ENCODE peak calls at places on chromosome 1, in five cellular contexts. One of them, this sample, is unnamed. For H3K4me1 and H3K9me3, the result is how much of the 10 kb centered on the place peaks cover.

GRCh38 chr1:46396429-46397398 is 2.6 kb downstream of the FAAH start:
- DNase-seq in heart right ventricle: no peak
- DNase-seq in CD8-positive, alpha-beta memory T cell: no peak
- DNase-seq in small intestine: no peak
- DNase-seq in K562: peak
- DNase-seq in this sample: no peak

GRCh38 chr1:178341218-178341956 is 155.4 kb downstream of the CLEC20A start:
- DNase-seq in heart right ventricle: peak
- DNase-seq in CD8-positive, alpha-beta memory T cell: no peak
- DNase-seq in K562: no peak
- DNase-seq in small intestine: peak
- DNase-seq in this sample: no peak

GRCh38 chr1:83114136-83114834 is 884.6 kb downstream of the TTLL7 start:
- DNase-seq in small intestine: no peak
- DNase-seq in heart right ventricle: no peak
- DNase-seq in CD8-positive, alpha-beta memory T cell: no peak
- DNase-seq in K562: no peak
- DNase-seq in this sample: no peak

GRCh38 chr1:151620286-151620685 is 8.4 kb downstream of the SNX27 start:
- DNase-seq in heart right ventricle: no peak
- DNase-seq in K562: no peak
- DNase-seq in small intestine: no peak
- DNase-seq in CD8-positive, alpha-beta memory T cell: no peak
- DNase-seq in this sample: no peak

GRCh38 chr1:41728403-41729202 is 190.1 kb downstream of the HIVEP3 start:
- DNase-seq in small intestine: no peak
- DNase-seq in heart right ventricle: no peak
- DNase-seq in K562: no peak
- DNase-seq in CD8-positive, alpha-beta memory T cell: peak
- DNase-seq in this sample: peak

GRCh38 chr1:64515427-64515826 is 45.5 kb downstream of the CACHD1 start:
- DNase-seq in K562: no peak
- DNase-seq in CD8-positive, alpha-beta memory T cell: no peak
- DNase-seq in small intestine: peak
- DNase-seq in heart right ventricle: peak
- DNase-seq in this sample: peak

GRCh38 chr1:224762701-224763100 is 146.6 kb downstream of the CNIH3 start:
- DNase-seq in CD8-positive, alpha-beta memory T cell: no peak
- DNase-seq in small intestine: no peak
- DNase-seq in K562: no peak
- DNase-seq in heart right ventricle: no peak
- DNase-seq in this sample: no peak

GRCh38 chr1:55184859-55185258 is 30.3 kb downstream of the USP24 start:
- DNase-seq in K562: no peak
- DNase-seq in CD8-positive, alpha-beta memory T cell: no peak
- DNase-seq in small intestine: no peak
- DNase-seq in heart right ventricle: no peak
- DNase-seq in this sample: no peak

GRCh38 chr1:1431006-1431844 is 4.3 kb upstream of the VWA1 start:
- DNase-seq in K562: no peak
- DNase-seq in heart right ventricle: no peak
- DNase-seq in CD8-positive, alpha-beta memory T cell: no peak
- DNase-seq in small intestine: no peak
- DNase-seq in this sample: no peak

GRCh38 chr1:58585166-58585565 is 8.1 kb upstream of the TACSTD2 start:
- DNase-seq in small intestine: no peak
- DNase-seq in K562: no peak
- DNase-seq in CD8-positive, alpha-beta memory T cell: no peak
- DNase-seq in heart right ventricle: no peak
- DNase-seq in this sample: no peak

GRCh38 chr1:208298593-208299233 is 54.5 kb upstream of the PLXNA2 start:
- DNase-seq in small intestine: peak
- DNase-seq in K562: no peak
- DNase-seq in CD8-positive, alpha-beta memory T cell: no peak
- DNase-seq in heart right ventricle: peak
- DNase-seq in this sample: peak

GRCh38 chr1:162687870-162688269 is 55.6 kb downstream of the DDR2 start:
- DNase-seq in small intestine: no peak
- DNase-seq in CD8-positive, alpha-beta memory T cell: no peak
- DNase-seq in K562: no peak
- DNase-seq in heart right ventricle: no peak
- DNase-seq in this sample: no peak

GRCh38 chr1:198157847-198158765 is 1.3 kb downstream of the NEK7 start:
- DNase-seq in K562: peak
- DNase-seq in CD8-positive, alpha-beta memory T cell: peak
- DNase-seq in heart right ventricle: no peak
- DNase-seq in small intestine: peak
- DNase-seq in this sample: peak

GRCh38 chr1:35929730-35930592 is 944 bp upstream of the AGO3 start:
- DNase-seq in heart right ventricle: peak
- DNase-seq in K562: peak
- DNase-seq in small intestine: peak
- DNase-seq in CD8-positive, alpha-beta memory T cell: peak
- DNase-seq in this sample: peak

GRCh38 chr1:108708726-108709660 is 3.7 kb upstream of the FNDC7 start:
- DNase-seq in heart right ventricle: no peak
- DNase-seq in CD8-positive, alpha-beta memory T cell: peak
- DNase-seq in K562: peak
- DNase-seq in small intestine: peak
- DNase-seq in this sample: no peak

GRCh38 chr1:28926629-28927441 is 12.5 kb downstream of the EPB41 start:
- DNase-seq in CD8-positive, alpha-beta memory T cell: peak
- DNase-seq in K562: peak
- DNase-seq in heart right ventricle: no peak
- DNase-seq in small intestine: peak
- DNase-seq in this sample: no peak

GRCh38 chr1:37255111-37255795 is 219.1 kb upstream of the ZC3H12A start:
- DNase-seq in CD8-positive, alpha-beta memory T cell: no peak
- DNase-seq in heart right ventricle: peak
- DNase-seq in K562: peak
- DNase-seq in small intestine: no peak
- DNase-seq in this sample: peak

GRCh38 chr1:36352141-36352909 is 28.9 kb upstream of the EVA1B start:
- DNase-seq in CD8-positive, alpha-beta memory T cell: no peak
- DNase-seq in heart right ventricle: no peak
- DNase-seq in K562: no peak
- DNase-seq in small intestine: no peak
- DNase-seq in this sample: no peak

GRCh38 chr1:182652933-182653332 is 31.5 kb downstream of the RGS8 start:
- DNase-seq in K562: no peak
- DNase-seq in CD8-positive, alpha-beta memory T cell: no peak
- DNase-seq in small intestine: no peak
- DNase-seq in heart right ventricle: no peak
- DNase-seq in this sample: no peak

GRCh38 chr1:5926686-5927435 is 65.4 kb downstream of the NPHP4 start:
- DNase-seq in small intestine: no peak
- DNase-seq in CD8-positive, alpha-beta memory T cell: no peak
- DNase-seq in heart right ventricle: no peak
- DNase-seq in K562: no peak
- DNase-seq in this sample: peak

GRCh38 chr1:19877351-19877750 is 4.8 kb upstream of the OTUD3 start:
- DNase-seq in small intestine: no peak
- DNase-seq in heart right ventricle: no peak
- DNase-seq in CD8-positive, alpha-beta memory T cell: no peak
- DNase-seq in K562: no peak
- DNase-seq in this sample: no peak

GRCh38 chr1:44511769-44512168 is 106.7 kb downstream of the RNF220 start:
- DNase-seq in CD8-positive, alpha-beta memory T cell: no peak
- DNase-seq in K562: no peak
- DNase-seq in heart right ventricle: no peak
- DNase-seq in small intestine: no peak
- DNase-seq in this sample: no peak

GRCh38 chr1:214349781-214350180 is 68.8 kb downstream of the SMYD2 start:
- DNase-seq in K562: no peak
- DNase-seq in heart right ventricle: no peak
- DNase-seq in CD8-positive, alpha-beta memory T cell: no peak
- DNase-seq in small intestine: no peak
- DNase-seq in this sample: no peak

GRCh38 chr1:203556047-203556851 is 62.3 kb downstream of the OPTC start:
- DNase-seq in K562: no peak
- DNase-seq in CD8-positive, alpha-beta memory T cell: no peak
- DNase-seq in small intestine: no peak
- DNase-seq in heart right ventricle: peak
- DNase-seq in this sample: peak

GRCh38 chr1:198880397-198880796 is 241.6 kb downstream of the PTPRC start:
- DNase-seq in K562: no peak
- DNase-seq in heart right ventricle: no peak
- DNase-seq in small intestine: no peak
- DNase-seq in CD8-positive, alpha-beta memory T cell: no peak
- DNase-seq in this sample: no peak

GRCh38 chr1:10909697-10910489 is 102.6 kb upstream of the TARDBP start:
- DNase-seq in CD8-positive, alpha-beta memory T cell: peak
- DNase-seq in heart right ventricle: peak
- DNase-seq in K562: peak
- DNase-seq in small intestine: peak
- DNase-seq in this sample: peak

GRCh38 chr1:204286841-204287387 is 72.8 kb downstream of the PLEKHA6 start:
- DNase-seq in K562: no peak
- DNase-seq in heart right ventricle: no peak
- DNase-seq in small intestine: peak
- DNase-seq in CD8-positive, alpha-beta memory T cell: peak
- DNase-seq in this sample: no peak

GRCh38 chr1:155324717-155325595 is 4.3 kb downstream of the RUSC1 start:
- DNase-seq in K562: peak
- DNase-seq in small intestine: peak
- DNase-seq in CD8-positive, alpha-beta memory T cell: no peak
- DNase-seq in heart right ventricle: peak
- DNase-seq in this sample: peak

GRCh38 chr1:91555821-91556531 is 55.3 kb downstream of the CDC7 start:
- DNase-seq in small intestine: peak
- DNase-seq in K562: peak
- DNase-seq in CD8-positive, alpha-beta memory T cell: peak
- DNase-seq in heart right ventricle: no peak
- DNase-seq in this sample: no peak
- H3K4me1 ChIP-seq in small intestine: under half
- H3K4me1 ChIP-seq in K562: under half
- H3K4me1 ChIP-seq in CD8-positive, alpha-beta memory T cell: half or more
- H3K4me1 ChIP-seq in heart right ventricle: under half
- H3K4me1 ChIP-seq in this sample: under half

DNA sequence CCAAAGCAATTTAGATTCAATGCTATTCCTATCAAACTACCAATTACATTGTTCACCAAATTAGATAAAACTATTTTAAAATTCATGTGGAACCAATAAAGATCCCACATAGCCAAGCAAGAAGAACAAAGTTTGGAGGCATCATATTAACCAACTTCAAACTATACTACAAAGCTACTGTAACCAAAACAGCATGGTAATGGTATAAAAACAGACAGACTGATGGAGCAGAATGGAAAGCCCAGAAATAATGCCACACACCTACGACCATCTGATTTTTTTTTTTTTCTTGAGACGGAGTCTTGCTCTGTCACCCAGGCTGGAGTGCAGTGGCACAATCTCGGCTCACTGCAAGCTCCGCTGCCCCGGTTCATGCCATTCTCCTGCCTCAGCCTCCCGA is 7.1 kb downstream of the ZNF124 start:
- DNase-seq in K562: no peak
- DNase-seq in small intestine: no peak
- DNase-seq in heart right ventricle: no peak
- DNase-seq in CD8-positive, alpha-beta memory T cell: no peak
- DNase-seq in this sample: no peak
- H3K9me3 ChIP-seq in K562: under half
- H3K9me3 ChIP-seq in small intestine: under half
- H3K9me3 ChIP-seq in heart right ventricle: under half
- H3K9me3 ChIP-seq in CD8-positive, alpha-beta memory T cell: under half
- H3K9me3 ChIP-seq in this sample: under half

DNA sequence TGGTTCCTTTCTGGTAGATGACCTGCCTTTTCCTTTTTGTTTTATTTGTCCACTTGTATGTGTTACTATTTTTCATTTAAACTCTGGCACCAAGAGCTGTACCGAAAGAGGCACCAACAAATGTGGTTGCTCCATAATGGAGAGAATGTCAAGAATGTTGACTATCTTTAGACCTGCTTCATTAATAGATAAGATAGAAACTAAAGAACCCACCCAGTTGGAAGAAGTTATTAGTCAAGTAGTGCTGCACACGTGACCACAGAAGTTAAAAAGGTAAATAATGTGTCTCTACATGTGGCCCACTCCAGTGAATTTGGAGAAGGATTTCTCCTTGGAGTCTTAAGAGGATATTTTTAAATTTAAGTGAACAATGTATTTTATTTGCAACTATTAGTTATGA is 9.3 kb downstream of the ATP1A1 start:
- DNase-seq in heart right ventricle: no peak
- DNase-seq in small intestine: peak
- DNase-seq in K562: no peak
- DNase-seq in CD8-positive, alpha-beta memory T cell: no peak
- DNase-seq in this sample: no peak
- H3K4me1 ChIP-seq in heart right ventricle: half or more
- H3K4me1 ChIP-seq in small intestine: under half
- H3K4me1 ChIP-seq in K562: under half
- H3K4me1 ChIP-seq in CD8-positive, alpha-beta memory T cell: half or more
- H3K4me1 ChIP-seq in this sample: half or more

DNA sequence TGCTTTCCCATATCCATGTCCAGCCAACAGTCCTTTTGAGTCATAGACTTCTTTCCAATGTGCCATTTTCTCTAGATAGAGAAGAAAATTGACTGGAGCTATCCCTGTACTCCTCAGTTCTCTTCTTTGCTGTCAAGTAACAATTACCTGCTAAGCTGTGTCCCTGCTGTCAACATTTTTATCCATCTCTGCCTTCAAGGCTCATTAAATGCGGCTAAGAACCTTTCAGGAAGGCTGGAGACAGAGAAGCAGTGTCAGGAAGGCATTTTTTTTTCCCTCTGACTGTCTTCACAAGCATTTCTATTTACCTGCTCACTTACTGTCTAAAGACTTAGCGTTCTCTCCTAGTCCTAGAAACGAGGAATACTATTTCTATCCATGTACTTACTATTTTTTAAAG is 69.1 kb downstream of the MTR start:
- DNase-seq in small intestine: no peak
- DNase-seq in K562: no peak
- DNase-seq in heart right ventricle: no peak
- DNase-seq in CD8-positive, alpha-beta memory T cell: no peak
- DNase-seq in this sample: no peak
- H3K9me3 ChIP-seq in small intestine: under half
- H3K9me3 ChIP-seq in K562: under half
- H3K9me3 ChIP-seq in heart right ventricle: under half
- H3K9me3 ChIP-seq in CD8-positive, alpha-beta memory T cell: under half
- H3K9me3 ChIP-seq in this sample: under half

GRCh38 chr1:201344206-201345080 is 33.0 kb downstream of the TNNT2 start:
- DNase-seq in K562: no peak
- DNase-seq in heart right ventricle: no peak
- DNase-seq in small intestine: no peak
- DNase-seq in CD8-positive, alpha-beta memory T cell: no peak
- DNase-seq in this sample: no peak
- H3K4me1 ChIP-seq in K562: under half
- H3K4me1 ChIP-seq in heart right ventricle: under half
- H3K4me1 ChIP-seq in small intestine: under half
- H3K4me1 ChIP-seq in CD8-positive, alpha-beta memory T cell: under half
- H3K4me1 ChIP-seq in this sample: under half

DNA sequence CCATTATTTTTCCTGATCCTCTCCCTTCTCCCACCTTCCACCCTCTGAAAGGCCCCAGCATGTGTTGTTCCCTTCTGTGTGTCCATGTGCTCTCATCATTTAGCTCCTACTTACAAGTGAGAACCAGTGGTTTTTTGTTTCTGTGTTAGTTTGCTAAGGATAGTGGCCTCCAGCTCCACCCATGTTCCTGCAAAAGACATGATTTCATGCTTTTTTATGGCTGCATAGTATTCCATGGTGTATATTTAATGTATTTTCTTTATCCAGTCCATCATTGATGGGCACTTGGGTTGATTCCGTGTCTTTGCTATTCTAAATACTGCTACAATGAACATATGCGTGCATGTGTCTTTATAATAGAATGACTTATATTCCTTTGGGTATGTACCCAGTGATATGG is 89.4 kb upstream of the C1orf174 start:
- DNase-seq in K562: no peak
- DNase-seq in small intestine: no peak
- DNase-seq in CD8-positive, alpha-beta memory T cell: no peak
- DNase-seq in heart right ventricle: no peak
- DNase-seq in this sample: no peak
- H3K9me3 ChIP-seq in K562: under half
- H3K9me3 ChIP-seq in small intestine: under half
- H3K9me3 ChIP-seq in CD8-positive, alpha-beta memory T cell: under half
- H3K9me3 ChIP-seq in heart right ventricle: under half
- H3K9me3 ChIP-seq in this sample: under half

This sample was measured in testis.